ENCODE peak calls at places on chromosomes 16 and 17, in nine cellular contexts. Y, T, K, W, G, E, X, H and V are unnamed samples.

GRCh38 chr16:59573528-59574271 is 839.6 kb upstream of the GOT2 start:
- DNase-seq in Y (no peak), T (no peak), K (no peak), W (peak), G (no peak), E (no peak), X (no peak), H (no peak), V (no peak)

GRCh38 chr16:67409631-67410030 is 6.6 kb downstream of the ZDHHC1 start:
- DNase-seq in Y (no peak), T (no peak), K (no peak), W (no peak), G (no peak), E (no peak), X (no peak), H (no peak), V (no peak)

GRCh38 chr16:12729448-12729847 is 74.2 kb downstream of the CPPED1 start:
- DNase-seq in Y (no peak), T (no peak), K (no peak), W (no peak), G (peak), E (no peak), X (no peak), H (no peak), V (no peak)

GRCh38 chr16:12573730-12574383 is 229.8 kb downstream of the CPPED1 start:
- DNase-seq in Y (no peak), T (no peak), K (peak), W (peak), G (peak), E (peak), X (no peak), H (peak), V (no peak)

GRCh38 chr17:32502013-32502412 is 15.2 kb downstream of the CDK5R1 start:
- DNase-seq in Y (no peak), T (no peak), K (no peak), W (no peak), G (no peak), E (no peak), X (no peak), H (no peak), V (no peak)

GRCh38 chr17:50393700-50394099 is 3.6 kb downstream of the LRRC59 start:
- DNase-seq in Y (no peak), T (no peak), K (no peak), W (no peak), G (no peak), E (no peak), X (no peak), H (no peak), V (no peak)

GRCh38 chr17:60086822-60087591 is 8.3 kb upstream of the HEATR6 start:
- DNase-seq in Y (no peak), T (no peak), K (no peak), W (no peak), G (peak), E (no peak), X (no peak), H (no peak), V (peak)

GRCh38 chr16:57029161-57030160 is 40.1 kb downstream of the NLRC5 start:
- DNase-seq in Y (no peak), T (no peak), K (no peak), W (peak), G (peak), E (no peak), X (no peak), H (no peak), V (no peak)

GRCh38 chr17:56866496-56866895 is 32.5 kb downstream of the DGKE start:
- DNase-seq in Y (no peak), T (no peak), K (no peak), W (no peak), G (no peak), E (no peak), X (no peak), H (no peak), V (no peak)

GRCh38 chr17:35341465-35341992 is 31.9 kb downstream of the SLFN11 start:
- DNase-seq in Y (peak), T (no peak), K (no peak), W (no peak), G (no peak), E (no peak), X (no peak), H (no peak), V (no peak)

GRCh38 chr16:11367483-11367906 is 22.2 kb downstream of the RMI2 start:
- DNase-seq in Y (no peak), T (no peak), K (no peak), W (no peak), G (no peak), E (no peak), X (no peak), H (no peak), V (no peak)

GRCh38 chr17:74210191-74211140 is 2.9 kb upstream of the TTYH2 start:
- DNase-seq in Y (peak), T (peak), K (no peak), W (peak), G (peak), E (peak), X (peak), H (peak), V (peak)

GRCh38 chr16:1055557-1055924 is 17.0 kb upstream of the SSTR5 start:
- DNase-seq in Y (no peak), T (no peak), K (no peak), W (no peak), G (no peak), E (no peak), X (no peak), H (no peak), V (no peak)

GRCh38 chr16:85935957-85936760 is 37.2 kb downstream of the IRF8 start:
- DNase-seq in Y (peak), T (peak), K (no peak), W (no peak), G (no peak), E (peak), X (no peak), H (no peak), V (no peak)

GRCh38 chr17:80866050-80866793 is 125.4 kb upstream of the CHMP6 start:
- DNase-seq in Y (peak), T (peak), K (peak), W (peak), G (peak), E (peak), X (peak), H (no peak), V (no peak)

GRCh38 chr17:40323731-40324650 is 15.0 kb downstream of the RARA start:
- DNase-seq in Y (peak), T (peak), K (no peak), W (no peak), G (no peak), E (no peak), X (peak), H (no peak), V (no peak)

GRCh38 chr17:74153456-74153810 is 50.0 kb upstream of the RPL38 start:
- DNase-seq in Y (no peak), T (no peak), K (no peak), W (no peak), G (no peak), E (no peak), X (no peak), H (no peak), V (no peak)

GRCh38 chr16:14119799-14120198 is 48.7 kb downstream of the MRTFB start:
- DNase-seq in Y (no peak), T (no peak), K (no peak), W (no peak), G (no peak), E (no peak), X (no peak), H (no peak), V (no peak)

GRCh38 chr16:11481987-11482386 is 104.7 kb downstream of the LITAF start:
- DNase-seq in Y (no peak), T (no peak), K (no peak), W (no peak), G (no peak), E (no peak), X (no peak), H (no peak), V (no peak)

GRCh38 chr17:9432867-9433495 is 142.6 kb downstream of the STX8 start:
- DNase-seq in Y (no peak), T (no peak), K (no peak), W (no peak), G (no peak), E (no peak), X (no peak), H (no peak), V (no peak)

GRCh38 chr17:76594676-76595075 is 9.0 kb upstream of the ST6GALNAC2 start:
- DNase-seq in Y (no peak), T (no peak), K (no peak), W (no peak), G (no peak), E (no peak), X (no peak), H (no peak), V (no peak)

GRCh38 chr16:19583665-19584300 is 28.3 kb downstream of the VPS35L start:
- DNase-seq in Y (no peak), T (no peak), K (no peak), W (no peak), G (no peak), E (no peak), X (no peak), H (no peak), V (no peak)

GRCh38 chr16:85715169-85716015 is 26.6 kb upstream of the GINS2 start:
- DNase-seq in Y (no peak), T (no peak), K (peak), W (no peak), G (no peak), E (no peak), X (no peak), H (no peak), V (peak)

GRCh38 chr17:40314557-40314953 is 5.6 kb downstream of the RARA start:
- DNase-seq in Y (no peak), T (peak), K (peak), W (peak), G (peak), E (peak), X (peak), H (no peak), V (peak)

GRCh38 chr17:16286009-16286946 is 67.0 kb downstream of the CENPV start:
- DNase-seq in Y (peak), T (peak), K (no peak), W (peak), G (peak), E (peak), X (peak), H (peak), V (no peak)

GRCh38 chr17:43676471-43676870 is 14.7 kb upstream of the MEOX1 start:
- DNase-seq in Y (no peak), T (no peak), K (no peak), W (no peak), G (no peak), E (no peak), X (no peak), H (no peak), V (no peak)

GRCh38 chr16:88936008-88936912 is 40.7 kb downstream of the CBFA2T3 start:
- DNase-seq in Y (peak), T (no peak), K (no peak), W (no peak), G (no peak), E (no peak), X (no peak), H (no peak), V (peak)

GRCh38 chr16:14501331-14502255 is 128.5 kb downstream of the PARN start:
- DNase-seq in Y (no peak), T (no peak), K (peak), W (peak), G (peak), E (no peak), X (peak), H (no peak), V (peak)

GRCh38 chr17:4968916-4969550 is 1.4 kb upstream of the SPAG7 start:
- DNase-seq in Y (no peak), T (no peak), K (no peak), W (no peak), G (no peak), E (no peak), X (peak), H (no peak), V (no peak)

GRCh38 chr17:36933174-36934143 is 3.8 kb upstream of the LHX1 start:
- DNase-seq in Y (peak), T (no peak), K (no peak), W (no peak), G (no peak), E (no peak), X (no peak), H (no peak), V (no peak)

GRCh38 chr17:7081341-7082062 is 1.5 kb upstream of the CLEC10A start:
- DNase-seq in Y (no peak), T (no peak), K (no peak), W (no peak), G (no peak), E (no peak), X (no peak), H (no peak), V (no peak)

GRCh38 chr17:40022961-40023541 is 7.8 kb downstream of the CSF3 start:
- DNase-seq in Y (no peak), T (no peak), K (peak), W (no peak), G (no peak), E (no peak), X (no peak), H (no peak), V (no peak)